ENCODE peak calls at places on chromosomes 4 and X, in four cellular contexts. I, P, L and S are unnamed samples.

GRCh38 chr4:39096847-39097246 is 34.8 kb downstream of the KLHL5 start:
- DNase-seq in I (no peak), P (no peak), L (no peak), S (no peak)

GRCh38 chrX:40877869-40878268 is 142.5 kb upstream of the MED14 start:
- DNase-seq in I (no peak), P (peak), L (no peak), S (no peak)

GRCh38 chrX:26925088-26925487 is 538.1 kb downstream of the PPP4R3C start:
- DNase-seq in I (no peak), P (no peak), L (no peak), S (no peak)

GRCh38 chr4:15653864-15654391 is 1.2 kb downstream of the FBXL5 start:
- DNase-seq in I (no peak), P (peak), L (no peak), S (peak)

GRCh38 chrX:124842205-124842604 is 477.5 kb upstream of the TEX13C start:
- DNase-seq in I (no peak), P (no peak), L (no peak), S (no peak)

GRCh38 chr4:102730968-102731533 is 29.7 kb downstream of the MANBA start:
- DNase-seq in I (no peak), P (peak), L (no peak), S (no peak)

GRCh38 chr4:143404555-143404954 is 67.9 kb downstream of the GAB1 start:
- DNase-seq in I (no peak), P (no peak), L (peak), S (no peak)

GRCh38 chrX:80285131-80285773 is 135.0 kb upstream of the TENT5D start:
- DNase-seq in I (peak), P (peak), L (no peak), S (no peak)

GRCh38 chr4:155966171-155966570 is 12.5 kb upstream of the CTSO start:
- DNase-seq in I (no peak), P (no peak), L (no peak), S (no peak)

GRCh38 chr4:53476232-53477037 is 99.0 kb downstream of the FIP1L1 start:
- DNase-seq in I (no peak), P (no peak), L (no peak), S (no peak)

GRCh38 chrX:113399501-113400192 is 559.0 kb upstream of the AMOT start:
- DNase-seq in I (no peak), P (peak), L (no peak), S (no peak)

GRCh38 chr4:89410687-89411086 is 103.1 kb upstream of the GPRIN3 start:
- DNase-seq in I (no peak), P (no peak), L (no peak), S (no peak)

GRCh38 chrX:43718546-43718945 is 62.4 kb downstream of the MAOA start:
- DNase-seq in I (no peak), P (no peak), L (no peak), S (no peak)

GRCh38 chr4:175419120-175419774 is 392.8 kb downstream of the GPM6A start:
- DNase-seq in I (no peak), P (peak), L (no peak), S (no peak)

GRCh38 chr4:87188932-87189331 is 31.5 kb downstream of the KLHL8 start:
- DNase-seq in I (no peak), P (no peak), L (no peak), S (no peak)

GRCh38 chr4:61374612-61374920 is 174.4 kb downstream of the ADGRL3 start:
- DNase-seq in I (no peak), P (no peak), L (no peak), S (no peak)

DNA sequence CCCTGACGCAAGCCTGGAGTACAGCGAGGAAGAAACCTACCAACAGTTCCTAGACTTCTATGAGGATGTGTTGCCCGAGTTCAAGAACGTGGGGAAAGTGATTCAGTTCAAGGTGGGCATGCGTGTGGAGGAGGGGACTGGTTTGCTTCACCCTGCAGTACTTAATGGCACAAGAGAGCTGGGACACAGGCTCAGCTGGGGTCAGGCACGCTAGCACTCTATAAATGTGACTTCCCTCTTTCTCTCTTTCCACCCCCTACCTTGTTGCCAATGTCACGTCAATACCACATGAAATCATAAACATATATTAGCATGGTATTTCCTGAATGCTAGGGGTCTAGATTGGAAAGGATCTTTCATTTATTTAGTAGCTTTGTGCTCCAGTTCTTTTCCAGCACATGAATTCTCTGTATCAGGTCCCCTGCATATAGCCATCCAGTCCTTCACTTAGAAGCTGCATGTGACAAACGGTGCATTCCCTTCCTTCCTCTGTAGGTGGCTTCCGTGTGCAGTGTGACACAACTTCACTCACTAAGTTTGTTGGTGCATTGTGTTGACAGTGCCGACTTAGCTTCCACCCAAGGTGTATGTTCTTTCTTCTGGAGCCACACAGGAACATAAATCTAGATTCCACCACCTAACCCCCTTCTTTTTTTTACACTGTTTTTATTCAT is 25.6 kb downstream of the ZRSR2 start:
- DNase-seq in I (no peak), P (peak), L (peak), S (peak)
- TF ChIP-seq BRCA1 in I (no peak), P (no peak), L (no peak), S (no peak)

GRCh38 chr4:41432889-41433288 is 105.1 kb upstream of the LIMCH1 start:
- DNase-seq in I (no peak), P (no peak), L (no peak), S (no peak)
- TF ChIP-seq BRCA1 in I (no peak), P (no peak), L (no peak), S (no peak)

GRCh38 chrX:24241822-24242648 is 71.8 kb downstream of the SUPT20HL2 start:
- DNase-seq in I (no peak), P (peak), L (no peak), S (peak)
- TF ChIP-seq BRCA1 in I (no peak), P (no peak), L (no peak), S (no peak)

GRCh38 chrX:56025872-56026571 is 206.1 kb upstream of the KLF8 start:
- DNase-seq in I (no peak), P (no peak), L (no peak), S (peak)
- TF ChIP-seq BRCA1 in I (no peak), P (no peak), L (no peak), S (no peak)

DNA sequence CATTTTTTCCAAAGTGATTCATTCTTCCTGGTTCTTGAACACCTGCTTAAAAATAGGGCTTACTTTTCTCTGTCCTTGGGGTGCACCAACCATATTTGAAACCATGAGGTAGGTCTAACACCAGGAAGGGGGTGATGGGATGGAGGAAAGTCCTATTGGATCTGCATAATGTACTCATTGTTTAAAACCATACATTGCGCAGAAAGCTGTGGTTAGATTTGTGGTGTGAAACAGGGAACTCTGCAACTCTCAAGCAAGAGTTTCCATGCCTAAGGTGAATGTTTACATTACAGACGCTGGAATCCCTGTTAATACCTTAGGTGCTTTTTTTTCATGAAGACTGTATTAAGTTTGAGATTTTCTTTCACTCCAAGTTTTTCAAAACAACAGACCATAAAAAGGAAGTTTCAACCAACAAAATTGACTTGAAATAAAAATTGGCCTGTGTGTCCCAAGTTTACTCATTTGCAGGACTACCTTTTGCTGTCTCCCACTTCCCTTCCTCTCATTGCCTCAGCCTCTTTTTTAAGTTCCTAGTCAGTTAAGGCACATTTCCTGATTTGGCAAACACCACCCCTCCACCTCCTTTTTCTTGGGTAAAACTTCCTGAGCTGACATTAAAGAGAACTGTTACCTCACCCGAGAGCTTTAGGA is 48.0 kb upstream of the RBPJ start:
- DNase-seq in I (no peak), P (peak), L (no peak), S (no peak)
- TF ChIP-seq BRCA1 in I (no peak), P (no peak), L (no peak), S (no peak)